ENCODE peak calls at places on chromosomes 3 and 15, in five cellular contexts. P, Q, O, X and U are unnamed samples.

GRCh38 chr3:180744226-180744625 is 64.9 kb upstream of the CCDC39 start:
- DNase-seq in X (no peak), P (no peak), Q (no peak), O (no peak), U (no peak)

GRCh38 chr3:102194760-102195159 is 240.1 kb upstream of the ZPLD1 start:
- DNase-seq in X (no peak), O (no peak), Q (no peak), P (no peak), U (no peak)

GRCh38 chr3:27939940-27940339 is 217.8 kb upstream of the EOMES start:
- DNase-seq in Q (no peak), O (no peak), X (no peak), P (peak), U (peak)

GRCh38 chr15:57565326-57565725 is 26.4 kb upstream of the MYZAP start:
- DNase-seq in P (no peak), O (no peak), X (no peak), Q (no peak), U (no peak)

GRCh38 chr3:87270908-87271727 is 5.3 kb downstream of the POU1F1 start:
- DNase-seq in Q (no peak), X (no peak), O (no peak), P (peak), U (no peak)

GRCh38 chr3:132394334-132394733 is 23.0 kb upstream of the DNAJC13 start:
- DNase-seq in X (no peak), O (no peak), P (no peak), Q (no peak), U (peak)

GRCh38 chr3:71099997-71100719 is 483.4 kb downstream of the FOXP1 start:
- DNase-seq in Q (no peak), P (peak), X (no peak), O (no peak), U (no peak)

GRCh38 chr15:70093070-70093469 is 4.6 kb downstream of the TLE3 start:
- DNase-seq in O (no peak), P (no peak), Q (no peak), X (no peak), U (no peak)

GRCh38 chr15:68637755-68638405 is 59.1 kb downstream of the CORO2B start:
- DNase-seq in X (no peak), O (no peak), Q (no peak), P (no peak), U (peak)

GRCh38 chr3:120855665-120856437 is 52.2 kb upstream of the STXBP5L start:
- DNase-seq in O (no peak), X (peak), Q (no peak), P (peak), U (peak)

GRCh38 chr3:31695280-31696008 is 162.7 kb downstream of the STT3B start:
- DNase-seq in O (no peak), X (no peak), P (peak), Q (no peak), U (no peak)

GRCh38 chr3:186287723-186288122 is 74.3 kb downstream of the DGKG start:
- DNase-seq in O (no peak), Q (no peak), P (peak), X (peak), U (peak)

GRCh38 chr3:144746631-144747030 is 775.0 kb downstream of the DIPK2A start:
- DNase-seq in Q (no peak), X (no peak), O (no peak), P (no peak), U (no peak)

GRCh38 chr3:159645874-159646273 is 342.8 kb upstream of the IL12A start:
- DNase-seq in O (no peak), P (peak), Q (no peak), X (no peak), U (no peak)

GRCh38 chr3:127848131-127849129 is 26.1 kb upstream of the MGLL start:
- DNase-seq in P (no peak), O (peak), Q (no peak), X (no peak), U (no peak)

GRCh38 chr3:114892117-114892870 is 254.8 kb downstream of the ZBTB20 start:
- DNase-seq in P (no peak), O (no peak), X (no peak), Q (no peak), U (no peak)

GRCh38 chr15:69297642-69298353 is 914 bp upstream of the PAQR5 start:
- DNase-seq in Q (no peak), O (no peak), X (no peak), P (no peak), U (no peak)

GRCh38 chr15:95958417-95958816 is 372.1 kb upstream of the NR2F2 start:
- DNase-seq in Q (no peak), P (no peak), O (no peak), X (no peak), U (no peak)

GRCh38 chr15:56815247-56815646 is 81.9 kb upstream of the ZNF280D start:
- DNase-seq in P (no peak), X (no peak), Q (no peak), O (no peak), U (no peak)

GRCh38 chr15:28021281-28022039 is 77.7 kb downstream of the OCA2 start:
- DNase-seq in O (peak), Q (peak), X (no peak), P (peak), U (peak)

GRCh38 chr15:40511472-40512133 is 40.8 kb downstream of the CHST14 start:
- DNase-seq in O (no peak), P (peak), X (peak), Q (no peak), U (peak)